ENCODE peak calls at places on chromosome 14, in six cellular contexts. D is ovary, E is A549, S is IMR-90, U is heart left ventricle, N is Peyer's patch. K is an unnamed sample. For H3K4me1, the result is how much of the 10 kb centered on the place peaks cover.

GRCh38 chr14:22164616-22165015 is 424.4 kb downstream of the DAD1 start:
- DNase-seq in N (no peak), U (no peak), D (no peak), E (no peak), S (no peak), K (no peak)

GRCh38 chr14:79483472-79483871 is 727.8 kb downstream of the DIO2 start:
- DNase-seq in E (no peak), D (no peak), N (no peak), U (no peak), S (peak), K (no peak)

GRCh38 chr14:73143003-73143402 is 6.7 kb downstream of the PSEN1 start:
- DNase-seq in D (no peak), S (no peak), U (no peak), N (no peak), E (no peak), K (no peak)

GRCh38 chr14:93655078-93655750 is 133.1 kb downstream of the PRIMA1 start:
- DNase-seq in S (peak), U (no peak), E (peak), N (no peak), D (no peak), K (no peak)

GRCh38 chr14:100192250-100192671 is 32.8 kb upstream of the DEGS2 start:
- DNase-seq in E (no peak), D (peak), U (peak), S (no peak), N (peak), K (peak)

GRCh38 chr14:92322516-92322915 is 449 bp upstream of the SLC24A4 start:
- DNase-seq in D (no peak), N (no peak), U (no peak), S (no peak), E (no peak), K (no peak)

GRCh38 chr14:72970824-72971434 is 44.7 kb downstream of the DCAF4 start:
- DNase-seq in U (no peak), N (no peak), E (no peak), S (no peak), D (no peak), K (no peak)

GRCh38 chr14:87199371-87199770 is 793.6 kb downstream of the GALC start:
- DNase-seq in E (no peak), U (no peak), S (no peak), D (no peak), N (no peak), K (no peak)

GRCh38 chr14:79091381-79091963 is 921.3 kb downstream of the NRXN3 start:
- DNase-seq in D (no peak), U (no peak), N (no peak), S (no peak), E (no peak), K (no peak)

GRCh38 chr14:59630281-59630963 is 53.8 kb upstream of the CCDC175 start:
- DNase-seq in E (no peak), D (no peak), S (no peak), N (no peak), U (no peak), K (no peak)

GRCh38 chr14:64714432-64715025 is 10.3 kb downstream of the PLEKHG3 start:
- DNase-seq in D (no peak), N (no peak), S (no peak), E (no peak), U (no peak), K (no peak)

GRCh38 chr14:79467837-79468236 is 743.5 kb downstream of the DIO2 start:
- DNase-seq in E (no peak), S (no peak), D (no peak), N (peak), U (no peak), K (no peak)

GRCh38 chr14:100406505-100407131 is 83.5 kb downstream of the SLC25A47 start:
- DNase-seq in U (no peak), E (no peak), D (no peak), S (peak), N (peak), K (peak)

GRCh38 chr14:91901449-91902250 is 34.3 kb upstream of the TC2N start:
- DNase-seq in U (peak), D (peak), N (no peak), S (no peak), E (no peak), K (no peak)

GRCh38 chr14:31898835-31899528 is 178.1 kb upstream of the ARHGAP5 start:
- DNase-seq in S (no peak), E (no peak), N (no peak), U (no peak), D (no peak), K (no peak)

GRCh38 chr14:100408350-100409015 is 85.3 kb downstream of the SLC25A47 start:
- DNase-seq in E (peak), U (no peak), N (peak), S (peak), D (no peak), K (no peak)

GRCh38 chr14:23071244-23071974 is 14.1 kb upstream of the CDH24 start:
- DNase-seq in S (peak), U (peak), N (peak), E (peak), D (peak), K (peak)

GRCh38 chr14:43479751-43480150 is 1027.3 kb downstream of the FSCB start:
- DNase-seq in D (no peak), N (no peak), U (no peak), S (no peak), E (no peak), K (no peak)

GRCh38 chr14:54314365-54315134 is 82.3 kb upstream of the CDKN3 start:
- DNase-seq in S (no peak), U (no peak), N (no peak), D (no peak), E (no peak), K (no peak)
- H3K4me1 ChIP-seq in S (under half), U (under half), N (under half), D (under half), E (under half), K (under half)

DNA sequence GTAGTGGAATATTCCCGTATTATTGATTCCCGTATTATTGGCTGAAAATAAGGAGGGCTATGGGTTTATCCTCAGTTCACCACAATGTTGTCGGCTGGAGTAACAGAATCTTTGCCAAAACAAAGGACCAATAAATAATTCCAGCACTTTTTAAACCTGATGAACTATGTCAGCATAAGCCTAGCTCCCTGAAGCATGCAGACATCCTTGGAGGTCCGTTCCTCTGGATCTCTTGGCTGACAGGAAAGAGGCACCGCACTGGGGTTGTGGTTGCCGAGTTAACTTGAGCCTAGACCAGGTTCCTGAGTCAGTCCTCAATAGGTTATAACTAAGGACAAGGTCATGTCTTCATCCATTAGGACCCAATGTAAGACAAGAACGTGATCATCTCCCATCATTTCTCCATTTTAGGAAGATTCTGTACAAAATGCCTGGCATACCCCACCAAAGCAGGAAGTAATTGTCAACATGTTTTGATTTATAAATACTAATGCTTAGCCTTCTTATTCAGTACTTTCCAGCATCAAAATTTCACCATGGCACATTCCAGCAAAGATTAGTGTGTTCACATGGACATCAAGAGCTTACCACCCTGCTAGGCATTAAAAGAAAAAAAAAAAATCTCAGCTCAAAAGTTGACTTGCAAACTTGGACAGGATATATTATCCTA is 36.5 kb downstream of the NID2 start:
- DNase-seq in U (no peak), D (no peak), S (no peak), E (no peak), N (no peak), K (no peak)
- H3K4me3 ChIP-seq in U (no peak), D (no peak), S (no peak), E (no peak), N (no peak), K (no peak)

GRCh38 chr14:61694039-61694438 is 1.3 kb upstream of the HIF1A start:
- DNase-seq in D (no peak), E (no peak), U (no peak), S (no peak), N (no peak), K (no peak)

GRCh38 chr14:61698216-61698980 is 3.1 kb downstream of the HIF1A start:
- DNase-seq in D (no peak), S (no peak), U (no peak), E (no peak), N (no peak), K (no peak)

GRCh38 chr14:61696753-61697318 is 1.5 kb downstream of the HIF1A start:
- DNase-seq in S (no peak), E (no peak), N (no peak), D (no peak), U (no peak), K (no peak)

GRCh38 chr14:61695695-61696527 is 598 bp downstream of the HIF1A start:
- DNase-seq in D (peak), U (peak), N (peak), E (peak), S (peak), K (peak)

GRCh38 chr14:61694830-61695694 is at the start of gene HIF1A:
- DNase-seq in S (peak), U (peak), E (peak), N (peak), D (peak), K (peak)
- TF ChIP-seq POLR2A in S (peak), U (peak), E (peak), N (peak), D (peak), K (peak)

GRCh38 chr14:24135584-24135833 is 485 bp upstream of the PSME1 start:
- DNase-seq in D (no peak), S (no peak), E (no peak), U (no peak), N (no peak), K (no peak)
- H3K4me1 ChIP-seq in D (under half), S (under half), E (under half), U (half or more), N (under half), K (under half)